ENCODE peak calls at places on chromosomes 11 and 22, in seven cellular contexts. H is stimulated activated CD4-positive, alpha-beta T cell treated with anti-CD3 and anti-CD28 coated beads, Interleukin-15, amount 100 ng/mL, for 24 hours; E is transverse colon; R is caudate nucleus; S is activated T-helper 1 cell treated with anti-CD3 and anti-CD28 coated beads, Interleukin-12 subunit alpha, Interleukin-12 subunit beta, Interleukin-2, Interleukin-4 antibody, amounts not matched to agents 30 ng/mL and 10 ng/mL and 1 ng/mL, durations not matched to agents 14 hours and 24 hours and 36 hours; L is heart right ventricle; J is pulmonary artery endothelial cell. P is an unnamed sample.

GRCh38 chr11:16382177-16382576 is 25.8 kb upstream of the SOX6 start:
- DNase-seq in H (no peak), E (no peak), R (no peak), S (no peak), L (no peak), J (no peak), P (no peak)

GRCh38 chr11:120331301-120331966 is 4.8 kb upstream of the ARHGEF12 start:
- DNase-seq in H (no peak), E (no peak), R (no peak), S (no peak), L (peak; percentile 42), J (no peak), P (no peak)

GRCh38 chr11:117921456-117921855 is 7.7 kb downstream of the TMPRSS13 start:
- DNase-seq in H (no peak), E (no peak), R (no peak), S (no peak), L (no peak), J (no peak), P (no peak)

GRCh38 chr11:316891-317291 is 3.1 kb downstream of the IFITM1 start:
- DNase-seq in H (no peak), E (no peak), R (no peak), S (no peak), L (no peak), J (no peak), P (no peak)

GRCh38 chr11:2529636-2530035 is 84.8 kb downstream of the KCNQ1 start:
- DNase-seq in H (no peak), E (peak; percentile 6), R (no peak), S (no peak), L (no peak), J (no peak), P (peak; percentile 12)

GRCh38 chr11:86524603-86525352 is 147.6 kb downstream of the ME3 start:
- DNase-seq in H (no peak), E (no peak), R (no peak), S (no peak), L (no peak), J (peak; percentile 63), P (no peak)

GRCh38 chr11:98701541-98701940 is 319.2 kb upstream of the CNTN5 start:
- DNase-seq in H (no peak), E (no peak), R (no peak), S (no peak), L (no peak), J (no peak), P (no peak)

GRCh38 chr22:21026783-21027692 is 5.3 kb downstream of the SLC7A4 start:
- DNase-seq in H (no peak), E (no peak), R (no peak), S (no peak), L (no peak), J (no peak), P (no peak)

GRCh38 chr11:9003573-9004309 is at the start of gene NRIP3:
- DNase-seq in H (peak; percentile 78), E (peak; percentile 81), R (peak; percentile 23), S (peak; percentile 73), L (peak; percentile 59), J (no peak), P (peak; percentile 62)

GRCh38 chr11:122655527-122656072 is at the start of gene UBASH3B:
- DNase-seq in H (peak; percentile 83), E (peak; percentile 81), R (peak; percentile 22), S (peak; percentile 48), L (peak; percentile 79), J (peak; percentile 74), P (peak; percentile 63)

GRCh38 chr22:17780116-17780740 is 6.0 kb upstream of the BID start:
- DNase-seq in H (no peak), E (no peak), R (no peak), S (no peak), L (no peak), J (no peak), P (no peak)

GRCh38 chr22:31192513-31192912 is 19.6 kb upstream of the LIMK2 start:
- DNase-seq in H (no peak), E (no peak), R (no peak), S (no peak), L (no peak), J (no peak), P (no peak)

GRCh38 chr22:39679652-39680051 is 109.1 kb downstream of the CACNA1I start:
- DNase-seq in H (no peak), E (no peak), R (no peak), S (no peak), L (no peak), J (no peak), P (no peak)

GRCh38 chr11:1504164-1504563 is 17.6 kb upstream of the MOB2 start:
- DNase-seq in H (no peak), E (no peak), R (no peak), S (no peak), L (no peak), J (no peak), P (no peak)

GRCh38 chr11:92738281-92738680 is 231.2 kb upstream of the MTNR1B start:
- DNase-seq in H (no peak), E (no peak), R (no peak), S (no peak), L (no peak), J (no peak), P (no peak)

GRCh38 chr11:33211153-33211552 is 46.0 kb upstream of the HIPK3 start:
- DNase-seq in H (no peak), E (no peak), R (no peak), S (no peak), L (no peak), J (no peak), P (no peak)

GRCh38 chr11:16921019-16921418 is 93.2 kb downstream of the PLEKHA7 start:
- DNase-seq in H (no peak), E (no peak), R (no peak), S (no peak), L (no peak), J (no peak), P (no peak)

GRCh38 chr11:78809931-78810481 is 235.3 kb upstream of the NARS2 start:
- DNase-seq in H (no peak), E (no peak), R (no peak), S (no peak), L (no peak), J (no peak), P (no peak)

GRCh38 chr11:63020671-63021255 is 5.1 kb upstream of the SLC22A8 start:
- DNase-seq in H (peak; percentile 51), E (no peak), R (no peak), S (no peak), L (no peak), J (no peak), P (no peak)

GRCh38 chr11:121841487-121842167 is 274.4 kb downstream of the BLID start:
- DNase-seq in H (no peak), E (no peak), R (no peak), S (no peak), L (no peak), J (peak; percentile 57), P (no peak)

GRCh38 chr22:19891350-19892248 is 36.9 kb upstream of the GNB1L start:
- DNase-seq in H (peak; percentile 92), E (no peak), R (no peak), S (peak; percentile 58), L (no peak), J (peak; percentile 76), P (peak; percentile 63)

GRCh38 chr11:92455221-92455790 is 230.7 kb downstream of the FAT3 start:
- DNase-seq in H (no peak), E (no peak), R (no peak), S (no peak), L (no peak), J (no peak), P (no peak)

GRCh38 chr11:65083134-65083833 is 556 bp downstream of the CDCA5 start:
- DNase-seq in H (peak; percentile 17), E (no peak), R (no peak), S (no peak), L (no peak), J (no peak), P (no peak)

GRCh38 chr22:21697866-21698265 is 32.1 kb downstream of the PPIL2 start:
- DNase-seq in H (no peak), E (no peak), R (no peak), S (no peak), L (no peak), J (no peak), P (no peak)

GRCh38 chr11:61747389-61748285 is 4.8 kb upstream of the MYRF start:
- DNase-seq in H (peak; percentile 56), E (peak; percentile 86), R (peak; percentile 72), S (peak; percentile 39), L (peak; percentile 70), J (peak; percentile 22), P (peak; percentile 84)

GRCh38 chr11:130435671-130436070 is 7.3 kb upstream of the ADAMTS8 start:
- DNase-seq in H (no peak), E (no peak), R (no peak), S (no peak), L (no peak), J (no peak), P (no peak)

GRCh38 chr11:10498426-10499250 is 42.3 kb downstream of the RNF141 start:
- DNase-seq in H (no peak), E (no peak), R (no peak), S (no peak), L (no peak), J (no peak), P (no peak)

GRCh38 chr11:35662061-35662648 is 420 bp upstream of the TRIM44 start:
- DNase-seq in H (peak; percentile 17), E (peak; percentile 19), R (no peak), S (no peak), L (no peak), J (no peak), P (no peak)

GRCh38 chr11:73414977-73415492 is 38.8 kb downstream of the RELT start:
- DNase-seq in H (no peak), E (no peak), R (no peak), S (no peak), L (no peak), J (no peak), P (no peak)

GRCh38 chr11:86805873-86806310 is 5.5 kb downstream of the PRSS23 start:
- DNase-seq in H (peak; percentile 61), E (no peak), R (no peak), S (peak; percentile 67), L (no peak), J (no peak), P (no peak)

GRCh38 chr11:12544986-12545775 is 129.0 kb upstream of the TEAD1 start:
- DNase-seq in H (no peak), E (no peak), R (no peak), S (no peak), L (no peak), J (no peak), P (no peak)

GRCh38 chr11:14422052-14422813 is 63.2 kb upstream of the RRAS2 start:
- DNase-seq in H (no peak), E (peak; percentile 66), R (no peak), S (no peak), L (peak; percentile 83), J (peak; percentile 98), P (peak; percentile 87)

GRCh38 chr11:559712-560304 is 730 bp downstream of the LMNTD2 start:
- DNase-seq in H (no peak), E (peak; percentile 82), R (no peak), S (no peak), L (no peak), J (no peak), P (no peak)

GRCh38 chr11:34050967-34051348 is 573 bp upstream of the CAPRIN1 start:
- DNase-seq in H (no peak), E (no peak), R (no peak), S (no peak), L (no peak), J (no peak), P (no peak)

GRCh38 chr11:66720223-66720898 is 8.7 kb downstream of the SPTBN2 start:
- DNase-seq in H (peak; percentile 71), E (peak; percentile 51), R (no peak), S (peak; percentile 31), L (no peak), J (peak; percentile 15), P (no peak)

GRCh38 chr22:49951986-49952896 is 8.3 kb upstream of the PIM3 start:
- DNase-seq in H (no peak), E (no peak), R (no peak), S (no peak), L (no peak), J (no peak), P (no peak)

GRCh38 chr22:36384766-36385400 is 2.9 kb downstream of the MYH9 start:
- DNase-seq in H (peak; percentile 51), E (no peak), R (no peak), S (peak; percentile 28), L (no peak), J (no peak), P (peak; percentile 59)

P was measured in uterus.